ENCODE peak calls at places on chromosomes 3 and 15, in ten cellular contexts. X, N, M, G, Q, P, B, J, E and W are unnamed samples.

GRCh38 chr15:48020166-48020565 is 100.6 kb upstream of the SLC24A5 start:
- DNase-seq in J (no peak), X (no peak), P (no peak), E (no peak), B (no peak), M (no peak), Q (no peak), N (no peak), G (no peak), W (no peak)

GRCh38 chr15:86555939-86556725 is 476.5 kb downstream of the AGBL1 start:
- DNase-seq in X (no peak), P (no peak), J (peak; percentile 31), M (no peak), N (no peak), G (no peak), B (no peak), E (no peak), Q (peak; percentile 40), W (no peak)

GRCh38 chr15:94247789-94248638 is 16.7 kb downstream of the MCTP2 start:
- DNase-seq in J (no peak), M (no peak), E (no peak), N (no peak), B (no peak), G (no peak), X (no peak), P (no peak), Q (no peak), W (no peak)

GRCh38 chr3:169657351-169658124 is 6.0 kb downstream of the MECOM start:
- DNase-seq in Q (no peak), M (no peak), X (no peak), P (no peak), J (no peak), G (no peak), E (no peak), N (peak; percentile 30), B (no peak), W (no peak)

GRCh38 chr3:9136746-9137434 is 112.6 kb downstream of the SRGAP3 start:
- DNase-seq in J (no peak), N (no peak), Q (no peak), G (no peak), B (no peak), E (no peak), X (no peak), M (no peak), P (no peak), W (no peak)

GRCh38 chr15:82531496-82532382 is 8.5 kb downstream of the RPS17 start:
- DNase-seq in J (no peak), X (no peak), B (no peak), G (no peak), E (no peak), Q (no peak), P (no peak), M (no peak), N (no peak), W (no peak)

GRCh38 chr3:78986702-78987101 is 781.1 kb downstream of the ROBO1 start:
- DNase-seq in M (no peak), P (no peak), G (no peak), J (no peak), B (no peak), E (no peak), Q (no peak), X (no peak), N (no peak), W (no peak)

GRCh38 chr3:32961189-32961715 is 9.8 kb downstream of the CCR4 start:
- DNase-seq in J (no peak), X (peak; percentile 26), G (no peak), P (no peak), N (no peak), Q (no peak), E (no peak), M (no peak), B (no peak), W (no peak)

GRCh38 chr15:88440021-88440420 is 27.2 kb downstream of the MRPL46 start:
- DNase-seq in G (no peak), J (peak; percentile 83), N (peak; percentile 5), M (no peak), X (peak; percentile 50), B (no peak), Q (peak; percentile 71), E (no peak), P (no peak), W (no peak)

GRCh38 chr15:66649235-66649984 is 52.6 kb upstream of the SMAD6 start:
- DNase-seq in G (no peak), M (no peak), P (no peak), Q (no peak), N (no peak), X (no peak), B (no peak), J (no peak), E (no peak), W (no peak)

GRCh38 chr15:28017423-28017924 is 81.6 kb downstream of the OCA2 start:
- DNase-seq in M (no peak), P (no peak), N (no peak), G (no peak), X (no peak), Q (no peak), J (no peak), B (no peak), E (peak; percentile 31), W (no peak)

GRCh38 chr3:71579934-71580318 is 3.6 kb downstream of the FOXP1 start:
- DNase-seq in Q (peak; percentile 82), B (no peak), X (peak; percentile 62), G (no peak), E (no peak), N (no peak), P (no peak), M (peak; percentile 10), J (peak; percentile 55), W (no peak)

GRCh38 chr3:42349765-42350594 is 60.4 kb downstream of the LYZL4 start:
- DNase-seq in P (no peak), B (no peak), X (no peak), N (no peak), M (no peak), J (no peak), G (no peak), Q (no peak), E (no peak), W (no peak)

DNA sequence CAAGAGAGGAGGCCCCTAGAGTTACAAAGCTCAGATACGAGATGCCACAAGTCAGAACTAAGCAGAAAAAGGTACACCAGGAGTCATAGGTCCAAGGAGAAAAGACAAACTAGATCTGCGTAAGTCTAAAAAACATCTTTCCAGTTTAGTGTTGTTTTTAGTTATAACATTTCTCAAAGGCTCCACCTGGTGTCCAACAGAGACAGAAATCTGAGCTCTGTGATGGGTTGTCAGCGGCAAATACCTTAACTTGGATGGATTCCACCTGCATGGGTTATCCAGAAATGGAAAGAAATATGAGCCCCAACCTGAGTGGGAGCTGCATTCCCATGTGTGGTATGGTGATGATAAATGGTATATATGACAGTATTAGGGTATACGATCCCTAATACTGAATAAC is 238.6 kb upstream of the CHRM5 start:
- DNase-seq in Q (no peak), X (peak; percentile 43), N (peak; percentile 22), G (no peak), B (no peak), J (peak; percentile 30), E (no peak), M (no peak), P (no peak), W (no peak)
- TF ChIP-seq CTCF in Q (peak; percentile 32), X (peak; percentile 59), N (peak; percentile 11), G (no peak), B (no peak), J (peak; percentile 46), E (no peak), M (no peak), P (no peak), W (no peak)

GRCh38 chr3:164007764-164008163 is 1070.5 kb downstream of the SI start:
- DNase-seq in M (no peak), X (no peak), E (no peak), P (no peak), B (no peak), G (no peak), N (no peak), J (no peak), Q (no peak), W (no peak)

GRCh38 chr3:164004205-164004604 is 1074.1 kb downstream of the SI start:
- DNase-seq in M (no peak), J (no peak), N (no peak), P (no peak), Q (no peak), E (peak; percentile 86), G (no peak), B (no peak), X (no peak), W (no peak)
- TF ChIP-seq CTCF in M (no peak), J (no peak), N (no peak), P (no peak), Q (no peak), E (peak; percentile 43), G (no peak), B (no peak), X (no peak), W (no peak)

DNA sequence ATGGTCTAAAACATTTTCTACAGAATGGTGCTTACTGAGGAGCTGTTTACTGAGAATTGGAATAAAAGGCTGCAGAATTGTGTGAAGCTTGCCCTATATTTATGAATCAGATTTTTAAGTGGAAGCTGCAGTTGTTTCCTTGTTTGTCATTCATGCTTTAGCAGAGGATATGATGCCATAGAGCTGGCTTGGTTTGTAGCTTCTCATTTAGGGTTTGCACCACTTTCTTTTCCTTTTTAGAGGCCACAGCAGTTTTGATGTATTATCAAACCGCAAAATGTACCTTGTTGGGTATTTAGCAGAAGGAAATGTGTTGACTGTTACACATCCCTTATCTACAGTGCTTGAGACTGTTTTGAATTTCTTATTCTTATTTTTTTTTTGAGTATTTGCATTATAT is 66.2 kb downstream of the RASA2 start:
- DNase-seq in X (no peak), G (no peak), B (no peak), E (no peak), P (no peak), N (no peak), Q (no peak), M (peak; percentile 18), J (no peak), W (no peak)
- TF ChIP-seq CTCF in X (no peak), G (no peak), B (no peak), E (no peak), P (no peak), N (no peak), Q (no peak), M (no peak), J (no peak), W (no peak)

GRCh38 chr3:125151437-125151806 is 61.1 kb downstream of the SLC12A8 start:
- DNase-seq in E (no peak), G (no peak), J (no peak), M (no peak), P (no peak), N (no peak), B (no peak), X (no peak), Q (no peak), W (no peak)

GRCh38 chr3:125151916-125152315 is 60.6 kb downstream of the SLC12A8 start:
- DNase-seq in E (no peak), N (peak; percentile 61), X (no peak), J (no peak), G (no peak), M (no peak), P (no peak), Q (no peak), B (no peak), W (no peak)

GRCh38 chr3:125149462-125149861 is 63.1 kb downstream of the SLC12A8 start:
- DNase-seq in P (no peak), Q (no peak), B (no peak), N (no peak), M (no peak), X (no peak), E (no peak), G (no peak), J (no peak), W (no peak)

GRCh38 chr3:125148836-125149235 is 63.7 kb downstream of the SLC12A8 start:
- DNase-seq in M (no peak), N (peak; percentile 59), E (no peak), X (no peak), P (peak; percentile 82), B (no peak), J (no peak), Q (peak; percentile 35), G (peak; percentile 76), W (no peak)

GRCh38 chr3:125150525-125151436 is 61.8 kb downstream of the SLC12A8 start:
- DNase-seq in N (peak; percentile 33), X (peak; percentile 65), E (peak; percentile 78), P (no peak), Q (no peak), M (peak; percentile 71), G (no peak), J (no peak), B (peak; percentile 63), W (no peak)
- TF ChIP-seq CTCF in N (no peak), X (peak; percentile 69), E (peak; percentile 77), P (peak; percentile 44), Q (peak; percentile 57), M (peak; percentile 81), G (peak; percentile 17), J (peak; percentile 45), B (peak; percentile 52), W (peak; percentile 46)